ENCODE peak calls at places on chromosomes 13 and 19, in nine cellular contexts. One of them, this sample, is unnamed. For H3K9me3, the result is how much of the 10 kb centered on the place peaks cover.

GRCh38 chr13:75196112-75196855 is 285.7 kb downstream of the TBC1D4 start:
- DNase-seq in ovary: no peak
- DNase-seq in transverse colon: no peak
- DNase-seq in K562: no peak
- DNase-seq in upper lobe of left lung: no peak
- DNase-seq in neural progenitor cell: no peak
- DNase-seq in body of pancreas: no peak
- DNase-seq in CD4-positive, alpha-beta T cell: no peak
- DNase-seq in fibroblast of lung: peak
- DNase-seq in this sample: no peak

GRCh38 chr19:35266904-35267817 is 1.6 kb upstream of the USF2 start:
- DNase-seq in neural progenitor cell: peak
- DNase-seq in upper lobe of left lung: peak
- DNase-seq in CD4-positive, alpha-beta T cell: no peak
- DNase-seq in K562: peak
- DNase-seq in transverse colon: peak
- DNase-seq in ovary: peak
- DNase-seq in body of pancreas: peak
- DNase-seq in fibroblast of lung: peak
- DNase-seq in this sample: no peak

GRCh38 chr13:58921129-58921528 is 1242.6 kb downstream of the DIAPH3 start:
- DNase-seq in CD4-positive, alpha-beta T cell: no peak
- DNase-seq in neural progenitor cell: no peak
- DNase-seq in K562: no peak
- DNase-seq in transverse colon: no peak
- DNase-seq in upper lobe of left lung: no peak
- DNase-seq in fibroblast of lung: no peak
- DNase-seq in body of pancreas: no peak
- DNase-seq in ovary: no peak
- DNase-seq in this sample: no peak

GRCh38 chr19:44025217-44025936 is at the start of gene ZNF222:
- DNase-seq in upper lobe of left lung: peak
- DNase-seq in transverse colon: peak
- DNase-seq in fibroblast of lung: peak
- DNase-seq in CD4-positive, alpha-beta T cell: peak
- DNase-seq in neural progenitor cell: peak
- DNase-seq in K562: peak
- DNase-seq in ovary: peak
- DNase-seq in body of pancreas: peak
- DNase-seq in this sample: peak

GRCh38 chr19:33428627-33429013 is 55.1 kb downstream of the CEBPG start:
- DNase-seq in body of pancreas: no peak
- DNase-seq in ovary: no peak
- DNase-seq in transverse colon: no peak
- DNase-seq in K562: no peak
- DNase-seq in upper lobe of left lung: no peak
- DNase-seq in CD4-positive, alpha-beta T cell: no peak
- DNase-seq in neural progenitor cell: no peak
- DNase-seq in fibroblast of lung: no peak
- DNase-seq in this sample: no peak

GRCh38 chr19:10565028-10565566 is 713 bp downstream of the KRI1 start:
- DNase-seq in upper lobe of left lung: peak
- DNase-seq in neural progenitor cell: peak
- DNase-seq in ovary: peak
- DNase-seq in K562: peak
- DNase-seq in body of pancreas: peak
- DNase-seq in fibroblast of lung: peak
- DNase-seq in CD4-positive, alpha-beta T cell: peak
- DNase-seq in transverse colon: peak
- DNase-seq in this sample: no peak

GRCh38 chr19:6424190-6424938 is at the start of gene KHSRP:
- DNase-seq in upper lobe of left lung: peak
- DNase-seq in CD4-positive, alpha-beta T cell: no peak
- DNase-seq in neural progenitor cell: peak
- DNase-seq in ovary: peak
- DNase-seq in K562: peak
- DNase-seq in body of pancreas: no peak
- DNase-seq in fibroblast of lung: no peak
- DNase-seq in transverse colon: no peak
- DNase-seq in this sample: no peak

GRCh38 chr19:31264379-31264778 is 84.9 kb downstream of the TSHZ3 start:
- DNase-seq in CD4-positive, alpha-beta T cell: no peak
- DNase-seq in upper lobe of left lung: peak
- DNase-seq in neural progenitor cell: no peak
- DNase-seq in fibroblast of lung: no peak
- DNase-seq in transverse colon: no peak
- DNase-seq in body of pancreas: no peak
- DNase-seq in K562: no peak
- DNase-seq in ovary: no peak
- DNase-seq in this sample: no peak

GRCh38 chr13:112449545-112449930 is 73.4 kb downstream of the SPACA7 start:
- DNase-seq in fibroblast of lung: no peak
- DNase-seq in K562: no peak
- DNase-seq in transverse colon: no peak
- DNase-seq in body of pancreas: no peak
- DNase-seq in CD4-positive, alpha-beta T cell: no peak
- DNase-seq in ovary: no peak
- DNase-seq in neural progenitor cell: no peak
- DNase-seq in upper lobe of left lung: no peak
- DNase-seq in this sample: no peak

GRCh38 chr19:10271543-10272086 is 695 bp downstream of the ICAM1 start:
- DNase-seq in upper lobe of left lung: no peak
- DNase-seq in K562: peak
- DNase-seq in ovary: no peak
- DNase-seq in fibroblast of lung: no peak
- DNase-seq in body of pancreas: no peak
- DNase-seq in neural progenitor cell: no peak
- DNase-seq in CD4-positive, alpha-beta T cell: no peak
- DNase-seq in transverse colon: peak
- DNase-seq in this sample: no peak

GRCh38 chr13:75402787-75403186 is 79.2 kb downstream of the TBC1D4 start:
- DNase-seq in upper lobe of left lung: no peak
- DNase-seq in neural progenitor cell: peak
- DNase-seq in transverse colon: no peak
- DNase-seq in body of pancreas: no peak
- DNase-seq in ovary: no peak
- DNase-seq in K562: no peak
- DNase-seq in fibroblast of lung: no peak
- DNase-seq in CD4-positive, alpha-beta T cell: no peak
- DNase-seq in this sample: no peak

GRCh38 chr19:5655412-5655811 is 24.9 kb downstream of the MICOS13 start:
- DNase-seq in upper lobe of left lung: no peak
- DNase-seq in ovary: no peak
- DNase-seq in body of pancreas: no peak
- DNase-seq in fibroblast of lung: no peak
- DNase-seq in K562: no peak
- DNase-seq in CD4-positive, alpha-beta T cell: no peak
- DNase-seq in transverse colon: no peak
- DNase-seq in neural progenitor cell: no peak
- DNase-seq in this sample: no peak

GRCh38 chr13:92346046-92346445 is 880.6 kb upstream of the GPC6 start:
- DNase-seq in upper lobe of left lung: no peak
- DNase-seq in K562: no peak
- DNase-seq in body of pancreas: no peak
- DNase-seq in fibroblast of lung: peak
- DNase-seq in neural progenitor cell: peak
- DNase-seq in ovary: no peak
- DNase-seq in CD4-positive, alpha-beta T cell: no peak
- DNase-seq in transverse colon: no peak
- DNase-seq in this sample: no peak

GRCh38 chr19:32750441-32751055 is 31.0 kb downstream of the TDRD12 start:
- DNase-seq in fibroblast of lung: no peak
- DNase-seq in neural progenitor cell: no peak
- DNase-seq in transverse colon: no peak
- DNase-seq in upper lobe of left lung: no peak
- DNase-seq in CD4-positive, alpha-beta T cell: no peak
- DNase-seq in body of pancreas: no peak
- DNase-seq in K562: no peak
- DNase-seq in ovary: no peak
- DNase-seq in this sample: no peak

GRCh38 chr19:49150106-49150943 is 4.9 kb downstream of the HRC start:
- DNase-seq in CD4-positive, alpha-beta T cell: no peak
- DNase-seq in fibroblast of lung: peak
- DNase-seq in body of pancreas: peak
- DNase-seq in upper lobe of left lung: peak
- DNase-seq in ovary: peak
- DNase-seq in transverse colon: peak
- DNase-seq in neural progenitor cell: peak
- DNase-seq in K562: peak
- DNase-seq in this sample: no peak

GRCh38 chr13:26941345-26942174 is 181.0 kb upstream of the GPR12 start:
- DNase-seq in CD4-positive, alpha-beta T cell: no peak
- DNase-seq in ovary: no peak
- DNase-seq in upper lobe of left lung: no peak
- DNase-seq in neural progenitor cell: no peak
- DNase-seq in body of pancreas: no peak
- DNase-seq in K562: no peak
- DNase-seq in transverse colon: no peak
- DNase-seq in fibroblast of lung: peak
- DNase-seq in this sample: peak

GRCh38 chr13:41426047-41426446 is 31.3 kb upstream of the RGCC start:
- DNase-seq in ovary: no peak
- DNase-seq in body of pancreas: no peak
- DNase-seq in neural progenitor cell: no peak
- DNase-seq in K562: no peak
- DNase-seq in transverse colon: no peak
- DNase-seq in CD4-positive, alpha-beta T cell: no peak
- DNase-seq in upper lobe of left lung: peak
- DNase-seq in fibroblast of lung: no peak
- DNase-seq in this sample: no peak

GRCh38 chr19:35290381-35291135 is 1.4 kb upstream of the MAG start:
- DNase-seq in fibroblast of lung: no peak
- DNase-seq in neural progenitor cell: no peak
- DNase-seq in body of pancreas: no peak
- DNase-seq in transverse colon: no peak
- DNase-seq in ovary: no peak
- DNase-seq in K562: no peak
- DNase-seq in upper lobe of left lung: no peak
- DNase-seq in CD4-positive, alpha-beta T cell: no peak
- DNase-seq in this sample: no peak

GRCh38 chr19:37699057-37699456 is 20.5 kb downstream of the ZNF607 start:
- DNase-seq in neural progenitor cell: no peak
- DNase-seq in ovary: no peak
- DNase-seq in body of pancreas: no peak
- DNase-seq in CD4-positive, alpha-beta T cell: no peak
- DNase-seq in fibroblast of lung: no peak
- DNase-seq in transverse colon: no peak
- DNase-seq in upper lobe of left lung: no peak
- DNase-seq in K562: no peak
- DNase-seq in this sample: no peak
- H3K9me3 ChIP-seq in neural progenitor cell: under half
- H3K9me3 ChIP-seq in ovary: under half
- H3K9me3 ChIP-seq in body of pancreas: under half
- H3K9me3 ChIP-seq in CD4-positive, alpha-beta T cell: half or more
- H3K9me3 ChIP-seq in fibroblast of lung: under half
- H3K9me3 ChIP-seq in transverse colon: under half
- H3K9me3 ChIP-seq in upper lobe of left lung: under half
- H3K9me3 ChIP-seq in K562: under half
- H3K9me3 ChIP-seq in this sample: under half

GRCh38 chr19:47330466-47330869 is 1.5 kb upstream of the C5AR2 start:
- DNase-seq in CD4-positive, alpha-beta T cell: no peak
- DNase-seq in fibroblast of lung: peak
- DNase-seq in body of pancreas: peak
- DNase-seq in neural progenitor cell: no peak
- DNase-seq in upper lobe of left lung: no peak
- DNase-seq in transverse colon: no peak
- DNase-seq in K562: no peak
- DNase-seq in ovary: no peak
- DNase-seq in this sample: peak
- TF ChIP-seq CTCF in CD4-positive, alpha-beta T cell: no peak
- TF ChIP-seq CTCF in fibroblast of lung: no peak
- TF ChIP-seq CTCF in body of pancreas: no peak
- TF ChIP-seq CTCF in neural progenitor cell: no peak
- TF ChIP-seq CTCF in upper lobe of left lung: no peak
- TF ChIP-seq CTCF in transverse colon: no peak
- TF ChIP-seq CTCF in K562: no peak
- TF ChIP-seq CTCF in ovary: no peak
- TF ChIP-seq CTCF in this sample: peak

GRCh38 chr13:35839746-35840273 is 291.4 kb downstream of the DCLK1 start:
- DNase-seq in fibroblast of lung: no peak
- DNase-seq in neural progenitor cell: no peak
- DNase-seq in ovary: no peak
- DNase-seq in K562: no peak
- DNase-seq in CD4-positive, alpha-beta T cell: no peak
- DNase-seq in transverse colon: no peak
- DNase-seq in upper lobe of left lung: peak
- DNase-seq in body of pancreas: no peak
- DNase-seq in this sample: no peak
- H3K27ac ChIP-seq in fibroblast of lung: no peak
- H3K27ac ChIP-seq in neural progenitor cell: no peak
- H3K27ac ChIP-seq in ovary: no peak
- H3K27ac ChIP-seq in K562: no peak
- H3K27ac ChIP-seq in CD4-positive, alpha-beta T cell: no peak
- H3K27ac ChIP-seq in transverse colon: no peak
- H3K27ac ChIP-seq in upper lobe of left lung: no peak
- H3K27ac ChIP-seq in body of pancreas: no peak
- H3K27ac ChIP-seq in this sample: no peak

GRCh38 chr19:57559404-57560025 is at the start of gene ZNF550:
- DNase-seq in CD4-positive, alpha-beta T cell: peak
- DNase-seq in transverse colon: peak
- DNase-seq in body of pancreas: peak
- DNase-seq in neural progenitor cell: peak
- DNase-seq in K562: peak
- DNase-seq in fibroblast of lung: peak
- DNase-seq in upper lobe of left lung: peak
- DNase-seq in ovary: peak
- DNase-seq in this sample: peak

GRCh38 chr19:57559008-57559403 is 657 bp downstream of the ZNF550 start:
- DNase-seq in upper lobe of left lung: no peak
- DNase-seq in neural progenitor cell: peak
- DNase-seq in CD4-positive, alpha-beta T cell: peak
- DNase-seq in ovary: peak
- DNase-seq in K562: peak
- DNase-seq in transverse colon: peak
- DNase-seq in fibroblast of lung: no peak
- DNase-seq in body of pancreas: no peak
- DNase-seq in this sample: no peak

GRCh38 chr19:57560049-57560491 is 407 bp upstream of the ZNF550 start:
- DNase-seq in K562: no peak
- DNase-seq in fibroblast of lung: peak
- DNase-seq in transverse colon: no peak
- DNase-seq in neural progenitor cell: no peak
- DNase-seq in ovary: peak
- DNase-seq in CD4-positive, alpha-beta T cell: no peak
- DNase-seq in body of pancreas: no peak
- DNase-seq in upper lobe of left lung: peak
- DNase-seq in this sample: peak

GRCh38 chr19:57566396-57567256 is 7.0 kb upstream of the ZNF550 start:
- DNase-seq in transverse colon: no peak
- DNase-seq in upper lobe of left lung: no peak
- DNase-seq in fibroblast of lung: peak
- DNase-seq in neural progenitor cell: peak
- DNase-seq in body of pancreas: no peak
- DNase-seq in ovary: no peak
- DNase-seq in K562: peak
- DNase-seq in CD4-positive, alpha-beta T cell: no peak
- DNase-seq in this sample: no peak

DNA sequence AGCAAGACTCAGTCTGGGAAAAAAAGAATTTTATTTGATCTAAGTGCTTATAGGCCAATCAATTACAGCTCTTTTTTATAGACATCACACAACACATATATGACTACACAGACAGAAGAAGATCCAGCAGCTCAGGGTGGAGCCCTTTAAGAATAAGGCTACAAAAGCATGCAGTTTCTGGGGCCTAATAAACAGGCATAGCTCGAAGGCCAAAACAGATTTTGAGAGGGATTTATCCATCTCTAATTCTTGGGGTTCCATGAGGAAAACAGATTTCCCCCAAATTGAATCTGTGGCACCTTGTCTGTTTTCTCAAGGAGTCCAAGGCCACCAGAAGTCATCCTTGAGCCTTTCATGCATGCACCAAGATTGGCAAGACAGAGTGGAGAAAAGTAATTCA is 3.9 kb upstream of the ZNF550 start:
- DNase-seq in CD4-positive, alpha-beta T cell: no peak
- DNase-seq in ovary: no peak
- DNase-seq in K562: no peak
- DNase-seq in body of pancreas: no peak
- DNase-seq in upper lobe of left lung: no peak
- DNase-seq in fibroblast of lung: no peak
- DNase-seq in neural progenitor cell: no peak
- DNase-seq in transverse colon: no peak
- DNase-seq in this sample: no peak
- H3K9me3 ChIP-seq in CD4-positive, alpha-beta T cell: half or more
- H3K9me3 ChIP-seq in ovary: under half
- H3K9me3 ChIP-seq in K562: under half
- H3K9me3 ChIP-seq in body of pancreas: under half
- H3K9me3 ChIP-seq in upper lobe of left lung: half or more
- H3K9me3 ChIP-seq in fibroblast of lung: under half
- H3K9me3 ChIP-seq in neural progenitor cell: under half
- H3K9me3 ChIP-seq in transverse colon: under half
- H3K9me3 ChIP-seq in this sample: under half

This sample was measured in AG04450.